ENCODE peak calls at places on chromosomes 12 and 14, in seven cellular contexts. One of them, this sample, is unnamed.

GRCh38 chr12:117360222-117360550 is 1.2 kb downstream of the NOS1 start:
- DNase-seq in heart left ventricle: no peak
- DNase-seq in astrocyte of the spinal cord: no peak
- DNase-seq in bronchial epithelial cell: no peak
- DNase-seq in lower leg skin: no peak
- DNase-seq in IMR-90: no peak
- DNase-seq in ovary: no peak
- DNase-seq in this sample: no peak

GRCh38 chr14:59343585-59343984 is 121.6 kb downstream of the GPR135 start:
- DNase-seq in IMR-90: no peak
- DNase-seq in lower leg skin: no peak
- DNase-seq in bronchial epithelial cell: no peak
- DNase-seq in heart left ventricle: peak
- DNase-seq in astrocyte of the spinal cord: no peak
- DNase-seq in ovary: no peak
- DNase-seq in this sample: peak

GRCh38 chr14:61797304-61797703 is 35.1 kb downstream of the SNAPC1 start:
- DNase-seq in IMR-90: no peak
- DNase-seq in bronchial epithelial cell: no peak
- DNase-seq in heart left ventricle: no peak
- DNase-seq in lower leg skin: no peak
- DNase-seq in ovary: no peak
- DNase-seq in astrocyte of the spinal cord: no peak
- DNase-seq in this sample: no peak

GRCh38 chr14:51957950-51958349 is 31.4 kb upstream of the RTRAF start:
- DNase-seq in astrocyte of the spinal cord: peak
- DNase-seq in lower leg skin: no peak
- DNase-seq in bronchial epithelial cell: no peak
- DNase-seq in IMR-90: peak
- DNase-seq in heart left ventricle: no peak
- DNase-seq in ovary: no peak
- DNase-seq in this sample: no peak

GRCh38 chr12:87382959-87383591 is 646.1 kb downstream of the C12orf50 start:
- DNase-seq in IMR-90: no peak
- DNase-seq in heart left ventricle: no peak
- DNase-seq in ovary: no peak
- DNase-seq in lower leg skin: no peak
- DNase-seq in bronchial epithelial cell: no peak
- DNase-seq in astrocyte of the spinal cord: no peak
- DNase-seq in this sample: no peak

GRCh38 chr12:91413591-91413990 is 231.0 kb upstream of the DCN start:
- DNase-seq in lower leg skin: no peak
- DNase-seq in astrocyte of the spinal cord: peak
- DNase-seq in heart left ventricle: no peak
- DNase-seq in bronchial epithelial cell: peak
- DNase-seq in ovary: no peak
- DNase-seq in IMR-90: no peak
- DNase-seq in this sample: peak

GRCh38 chr14:82094819-82095218 is 561.2 kb upstream of the SEL1L start:
- DNase-seq in astrocyte of the spinal cord: no peak
- DNase-seq in ovary: no peak
- DNase-seq in heart left ventricle: no peak
- DNase-seq in IMR-90: no peak
- DNase-seq in lower leg skin: no peak
- DNase-seq in bronchial epithelial cell: no peak
- DNase-seq in this sample: no peak

GRCh38 chr12:2672863-2673262 is 121.9 kb upstream of the FKBP4 start:
- DNase-seq in lower leg skin: peak
- DNase-seq in astrocyte of the spinal cord: no peak
- DNase-seq in bronchial epithelial cell: no peak
- DNase-seq in heart left ventricle: no peak
- DNase-seq in ovary: no peak
- DNase-seq in IMR-90: no peak
- DNase-seq in this sample: no peak

GRCh38 chr14:101070540-101071492 is 167.3 kb upstream of the RTL1 start:
- DNase-seq in bronchial epithelial cell: no peak
- DNase-seq in astrocyte of the spinal cord: no peak
- DNase-seq in IMR-90: no peak
- DNase-seq in lower leg skin: no peak
- DNase-seq in ovary: peak
- DNase-seq in heart left ventricle: peak
- DNase-seq in this sample: no peak

GRCh38 chr12:25054076-25054782 is 105.3 kb upstream of the BCAT1 start:
- DNase-seq in IMR-90: no peak
- DNase-seq in heart left ventricle: no peak
- DNase-seq in astrocyte of the spinal cord: peak
- DNase-seq in ovary: no peak
- DNase-seq in bronchial epithelial cell: peak
- DNase-seq in lower leg skin: no peak
- DNase-seq in this sample: no peak
- H3K4me3 ChIP-seq in IMR-90: no peak
- H3K4me3 ChIP-seq in heart left ventricle: no peak
- H3K4me3 ChIP-seq in astrocyte of the spinal cord: no peak
- H3K4me3 ChIP-seq in ovary: no peak
- H3K4me3 ChIP-seq in bronchial epithelial cell: peak
- H3K4me3 ChIP-seq in lower leg skin: no peak
- H3K4me3 ChIP-seq in this sample: no peak

GRCh38 chr12:20122274-20122673 is 246.1 kb upstream of the PDE3A start:
- DNase-seq in IMR-90: no peak
- DNase-seq in heart left ventricle: no peak
- DNase-seq in lower leg skin: no peak
- DNase-seq in bronchial epithelial cell: no peak
- DNase-seq in ovary: no peak
- DNase-seq in astrocyte of the spinal cord: no peak
- DNase-seq in this sample: no peak
- TF ChIP-seq CTCF in IMR-90: no peak
- TF ChIP-seq CTCF in heart left ventricle: no peak
- TF ChIP-seq CTCF in lower leg skin: no peak
- TF ChIP-seq CTCF in bronchial epithelial cell: no peak
- TF ChIP-seq CTCF in ovary: no peak
- TF ChIP-seq CTCF in astrocyte of the spinal cord: no peak
- TF ChIP-seq CTCF in this sample: no peak

DNA sequence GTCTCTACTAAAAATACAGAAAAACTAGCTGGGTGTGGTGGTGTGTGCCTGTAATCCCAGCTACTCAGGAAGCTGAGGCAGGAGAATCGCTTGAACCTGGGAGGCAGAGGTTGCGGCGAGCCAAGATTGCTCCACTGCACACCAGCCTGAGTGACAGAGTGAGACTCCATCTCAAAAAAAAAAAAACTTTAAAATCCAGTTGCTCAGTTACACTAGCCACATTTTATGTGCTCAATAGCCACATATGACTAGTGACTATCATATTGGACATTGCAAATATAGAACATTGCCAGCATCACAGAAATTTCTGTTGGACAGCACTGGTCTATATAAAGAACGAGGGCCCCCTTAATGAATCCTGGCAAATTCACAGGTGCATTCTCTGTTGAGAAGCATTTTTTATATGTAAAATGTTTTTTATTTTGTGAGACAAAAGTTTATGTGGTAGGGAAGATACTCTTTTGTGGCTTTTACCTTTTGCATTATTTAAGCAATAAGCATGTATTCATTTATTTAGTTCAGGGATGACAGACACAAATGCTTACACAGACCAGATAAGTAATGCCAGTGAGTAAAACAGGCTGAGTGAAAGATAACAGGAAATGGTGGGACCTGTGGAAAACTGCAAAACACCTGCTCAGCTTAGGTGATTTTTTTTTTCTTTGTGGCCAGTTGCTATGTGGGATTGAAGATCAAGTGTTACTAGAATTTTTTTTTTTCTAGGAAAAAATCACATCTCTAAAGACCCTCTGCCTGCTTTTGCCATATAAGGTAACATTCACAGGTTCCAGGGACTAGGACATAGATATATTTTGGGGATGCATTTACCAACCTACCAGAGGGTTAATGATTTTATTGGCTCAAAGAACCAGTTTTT is 9.4 kb downstream of the PSMA6 start:
- DNase-seq in astrocyte of the spinal cord: no peak
- DNase-seq in lower leg skin: no peak
- DNase-seq in bronchial epithelial cell: no peak
- DNase-seq in IMR-90: no peak
- DNase-seq in heart left ventricle: no peak
- DNase-seq in ovary: no peak
- DNase-seq in this sample: no peak
- H3K4me3 ChIP-seq in astrocyte of the spinal cord: no peak
- H3K4me3 ChIP-seq in lower leg skin: no peak
- H3K4me3 ChIP-seq in bronchial epithelial cell: no peak
- H3K4me3 ChIP-seq in IMR-90: no peak
- H3K4me3 ChIP-seq in heart left ventricle: no peak
- H3K4me3 ChIP-seq in ovary: no peak
- H3K4me3 ChIP-seq in this sample: no peak

GRCh38 chr12:62817556-62818271 is 117.2 kb downstream of the PPM1H start:
- DNase-seq in lower leg skin: no peak
- DNase-seq in bronchial epithelial cell: peak
- DNase-seq in heart left ventricle: peak
- DNase-seq in astrocyte of the spinal cord: peak
- DNase-seq in ovary: peak
- DNase-seq in IMR-90: peak
- DNase-seq in this sample: no peak
- TF ChIP-seq CTCF in lower leg skin: no peak
- TF ChIP-seq CTCF in bronchial epithelial cell: no peak
- TF ChIP-seq CTCF in heart left ventricle: no peak
- TF ChIP-seq CTCF in astrocyte of the spinal cord: peak
- TF ChIP-seq CTCF in ovary: peak
- TF ChIP-seq CTCF in IMR-90: no peak
- TF ChIP-seq CTCF in this sample: no peak

GRCh38 chr12:16756833-16757552 is 151.0 kb upstream of the LMO3 start:
- DNase-seq in astrocyte of the spinal cord: no peak
- DNase-seq in ovary: no peak
- DNase-seq in IMR-90: no peak
- DNase-seq in bronchial epithelial cell: no peak
- DNase-seq in lower leg skin: no peak
- DNase-seq in heart left ventricle: no peak
- DNase-seq in this sample: peak
- H3K4me3 ChIP-seq in astrocyte of the spinal cord: no peak
- H3K4me3 ChIP-seq in ovary: no peak
- H3K4me3 ChIP-seq in IMR-90: no peak
- H3K4me3 ChIP-seq in bronchial epithelial cell: no peak
- H3K4me3 ChIP-seq in lower leg skin: no peak
- H3K4me3 ChIP-seq in heart left ventricle: no peak
- H3K4me3 ChIP-seq in this sample: no peak

GRCh38 chr14:54486685-54487084 is 2.1 kb downstream of the GMFB start:
- DNase-seq in heart left ventricle: no peak
- DNase-seq in IMR-90: no peak
- DNase-seq in ovary: no peak
- DNase-seq in astrocyte of the spinal cord: no peak
- DNase-seq in lower leg skin: no peak
- DNase-seq in bronchial epithelial cell: peak
- DNase-seq in this sample: no peak

GRCh38 chr14:54487771-54488170 is 1.0 kb downstream of the GMFB start:
- DNase-seq in astrocyte of the spinal cord: peak
- DNase-seq in ovary: no peak
- DNase-seq in IMR-90: peak
- DNase-seq in bronchial epithelial cell: peak
- DNase-seq in heart left ventricle: no peak
- DNase-seq in lower leg skin: no peak
- DNase-seq in this sample: no peak

GRCh38 chr14:54489318-54489683 is 521 bp upstream of the GMFB start:
- DNase-seq in lower leg skin: no peak
- DNase-seq in astrocyte of the spinal cord: no peak
- DNase-seq in heart left ventricle: no peak
- DNase-seq in ovary: no peak
- DNase-seq in IMR-90: no peak
- DNase-seq in bronchial epithelial cell: no peak
- DNase-seq in this sample: no peak

GRCh38 chr14:54488646-54489317 is at the start of gene GMFB:
- DNase-seq in heart left ventricle: peak
- DNase-seq in astrocyte of the spinal cord: peak
- DNase-seq in bronchial epithelial cell: peak
- DNase-seq in IMR-90: peak
- DNase-seq in lower leg skin: peak
- DNase-seq in ovary: peak
- DNase-seq in this sample: peak

GRCh38 chr14:54488318-54488645 is 498 bp downstream of the GMFB start:
- DNase-seq in IMR-90: no peak
- DNase-seq in heart left ventricle: no peak
- DNase-seq in astrocyte of the spinal cord: no peak
- DNase-seq in bronchial epithelial cell: peak
- DNase-seq in lower leg skin: no peak
- DNase-seq in ovary: no peak
- DNase-seq in this sample: no peak
- TF ChIP-seq CTCF in IMR-90: no peak
- TF ChIP-seq CTCF in heart left ventricle: no peak
- TF ChIP-seq CTCF in astrocyte of the spinal cord: peak
- TF ChIP-seq CTCF in bronchial epithelial cell: peak
- TF ChIP-seq CTCF in lower leg skin: no peak
- TF ChIP-seq CTCF in ovary: no peak
- TF ChIP-seq CTCF in this sample: peak

This sample was measured in BE2C.